ENCODE peak calls at places on chromosomes 2 and 18, in nine cellular contexts. One of them, this sample, is unnamed.

GRCh38 chr2:120929829-120930228 is 194.2 kb downstream of the GLI2 start:
- DNase-seq in CD8-positive, alpha-beta T cell: no peak
- DNase-seq in uterus: no peak
- DNase-seq in Panc1: no peak
- DNase-seq in colonic mucosa: no peak
- DNase-seq in astrocyte: peak
- DNase-seq in left ventricle myocardium inferior: no peak
- DNase-seq in psoas muscle: no peak
- DNase-seq in heart right ventricle: no peak
- DNase-seq in this sample: no peak

GRCh38 chr2:172704072-172704936 is 31.3 kb upstream of the RAPGEF4 start:
- DNase-seq in CD8-positive, alpha-beta T cell: no peak
- DNase-seq in uterus: no peak
- DNase-seq in Panc1: no peak
- DNase-seq in colonic mucosa: no peak
- DNase-seq in astrocyte: no peak
- DNase-seq in left ventricle myocardium inferior: no peak
- DNase-seq in psoas muscle: no peak
- DNase-seq in heart right ventricle: no peak
- DNase-seq in this sample: peak

GRCh38 chr2:40914648-40915047 is 462.8 kb upstream of the SLC8A1 start:
- DNase-seq in CD8-positive, alpha-beta T cell: no peak
- DNase-seq in uterus: no peak
- DNase-seq in Panc1: no peak
- DNase-seq in colonic mucosa: no peak
- DNase-seq in astrocyte: no peak
- DNase-seq in left ventricle myocardium inferior: no peak
- DNase-seq in psoas muscle: no peak
- DNase-seq in heart right ventricle: peak
- DNase-seq in this sample: no peak

GRCh38 chr2:68827681-68828080 is 43.5 kb downstream of the BMP10 start:
- DNase-seq in CD8-positive, alpha-beta T cell: no peak
- DNase-seq in uterus: no peak
- DNase-seq in Panc1: no peak
- DNase-seq in colonic mucosa: no peak
- DNase-seq in astrocyte: peak
- DNase-seq in left ventricle myocardium inferior: no peak
- DNase-seq in psoas muscle: no peak
- DNase-seq in heart right ventricle: no peak
- DNase-seq in this sample: no peak

GRCh38 chr2:127515383-127515915 is 10.8 kb downstream of the IWS1 start:
- DNase-seq in CD8-positive, alpha-beta T cell: no peak
- DNase-seq in uterus: no peak
- DNase-seq in Panc1: no peak
- DNase-seq in colonic mucosa: no peak
- DNase-seq in astrocyte: peak
- DNase-seq in left ventricle myocardium inferior: no peak
- DNase-seq in psoas muscle: no peak
- DNase-seq in heart right ventricle: no peak
- DNase-seq in this sample: no peak

GRCh38 chr2:45289018-45289417 is 279.8 kb upstream of the SIX2 start:
- DNase-seq in CD8-positive, alpha-beta T cell: no peak
- DNase-seq in uterus: no peak
- DNase-seq in Panc1: no peak
- DNase-seq in colonic mucosa: no peak
- DNase-seq in astrocyte: no peak
- DNase-seq in left ventricle myocardium inferior: no peak
- DNase-seq in psoas muscle: no peak
- DNase-seq in heart right ventricle: no peak
- DNase-seq in this sample: no peak

GRCh38 chr2:20609349-20609994 is 41.4 kb downstream of the HS1BP3 start:
- DNase-seq in CD8-positive, alpha-beta T cell: no peak
- DNase-seq in uterus: peak
- DNase-seq in Panc1: no peak
- DNase-seq in colonic mucosa: no peak
- DNase-seq in astrocyte: peak
- DNase-seq in left ventricle myocardium inferior: peak
- DNase-seq in psoas muscle: no peak
- DNase-seq in heart right ventricle: peak
- DNase-seq in this sample: no peak

GRCh38 chr2:158004131-158004530 is 97.5 kb upstream of the UPP2 start:
- DNase-seq in CD8-positive, alpha-beta T cell: no peak
- DNase-seq in uterus: no peak
- DNase-seq in Panc1: no peak
- DNase-seq in colonic mucosa: no peak
- DNase-seq in astrocyte: peak
- DNase-seq in left ventricle myocardium inferior: no peak
- DNase-seq in psoas muscle: no peak
- DNase-seq in heart right ventricle: no peak
- DNase-seq in this sample: peak

GRCh38 chr2:191417746-191418145 is 172.5 kb downstream of the MYO1B start:
- DNase-seq in CD8-positive, alpha-beta T cell: no peak
- DNase-seq in uterus: no peak
- DNase-seq in Panc1: no peak
- DNase-seq in colonic mucosa: peak
- DNase-seq in astrocyte: no peak
- DNase-seq in left ventricle myocardium inferior: no peak
- DNase-seq in psoas muscle: no peak
- DNase-seq in heart right ventricle: no peak
- DNase-seq in this sample: no peak

GRCh38 chr2:160205511-160205910 is 5.4 kb upstream of the ITGB6 start:
- DNase-seq in CD8-positive, alpha-beta T cell: no peak
- DNase-seq in uterus: no peak
- DNase-seq in Panc1: peak
- DNase-seq in colonic mucosa: peak
- DNase-seq in astrocyte: peak
- DNase-seq in left ventricle myocardium inferior: no peak
- DNase-seq in psoas muscle: peak
- DNase-seq in heart right ventricle: no peak
- DNase-seq in this sample: peak

GRCh38 chr18:26464128-26465011 is 84.0 kb downstream of the KCTD1 start:
- DNase-seq in CD8-positive, alpha-beta T cell: no peak
- DNase-seq in uterus: no peak
- DNase-seq in Panc1: no peak
- DNase-seq in colonic mucosa: no peak
- DNase-seq in astrocyte: no peak
- DNase-seq in left ventricle myocardium inferior: no peak
- DNase-seq in psoas muscle: no peak
- DNase-seq in heart right ventricle: no peak
- DNase-seq in this sample: no peak

GRCh38 chr2:25894135-25894830 is 16.0 kb upstream of the ASXL2 start:
- DNase-seq in CD8-positive, alpha-beta T cell: no peak
- DNase-seq in uterus: no peak
- DNase-seq in Panc1: no peak
- DNase-seq in colonic mucosa: peak
- DNase-seq in astrocyte: peak
- DNase-seq in left ventricle myocardium inferior: peak
- DNase-seq in psoas muscle: no peak
- DNase-seq in heart right ventricle: peak
- DNase-seq in this sample: no peak

GRCh38 chr2:241702405-241703127 is 727 bp downstream of the ING5 start:
- DNase-seq in CD8-positive, alpha-beta T cell: peak
- DNase-seq in uterus: no peak
- DNase-seq in Panc1: no peak
- DNase-seq in colonic mucosa: peak
- DNase-seq in astrocyte: peak
- DNase-seq in left ventricle myocardium inferior: peak
- DNase-seq in psoas muscle: peak
- DNase-seq in heart right ventricle: peak
- DNase-seq in this sample: peak

GRCh38 chr2:183035954-183036669 is 2.1 kb downstream of the NCKAP1 start:
- DNase-seq in CD8-positive, alpha-beta T cell: no peak
- DNase-seq in uterus: no peak
- DNase-seq in Panc1: no peak
- DNase-seq in colonic mucosa: no peak
- DNase-seq in astrocyte: no peak
- DNase-seq in left ventricle myocardium inferior: no peak
- DNase-seq in psoas muscle: no peak
- DNase-seq in heart right ventricle: no peak
- DNase-seq in this sample: no peak

GRCh38 chr2:218026244-218026643 is 23.4 kb upstream of the TNS1 start:
- DNase-seq in CD8-positive, alpha-beta T cell: no peak
- DNase-seq in uterus: no peak
- DNase-seq in Panc1: no peak
- DNase-seq in colonic mucosa: no peak
- DNase-seq in astrocyte: no peak
- DNase-seq in left ventricle myocardium inferior: no peak
- DNase-seq in psoas muscle: no peak
- DNase-seq in heart right ventricle: no peak
- DNase-seq in this sample: no peak

DNA sequence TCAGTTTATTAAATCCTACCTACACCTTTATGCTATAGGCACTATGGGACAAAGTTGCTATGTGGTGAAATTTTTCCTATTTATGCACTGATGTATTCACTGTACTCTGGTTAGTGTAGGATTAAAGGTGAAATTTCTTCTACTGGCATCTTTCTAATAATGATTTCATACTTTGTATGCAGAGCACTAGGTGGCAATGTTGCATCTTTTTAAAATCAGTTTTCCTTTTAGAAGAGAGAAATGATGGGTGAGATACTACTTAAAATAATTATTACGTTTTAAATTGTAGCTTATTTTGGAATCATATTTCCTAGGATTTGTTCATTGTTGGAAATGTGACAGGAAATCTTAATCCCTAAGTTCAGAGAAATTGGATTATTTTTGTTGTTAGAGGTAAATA is 150.9 kb downstream of the CD8B2 start:
- DNase-seq in CD8-positive, alpha-beta T cell: no peak
- DNase-seq in uterus: no peak
- DNase-seq in Panc1: no peak
- DNase-seq in colonic mucosa: no peak
- DNase-seq in astrocyte: no peak
- DNase-seq in left ventricle myocardium inferior: no peak
- DNase-seq in psoas muscle: no peak
- DNase-seq in heart right ventricle: no peak
- DNase-seq in this sample: peak
- TF ChIP-seq CTCF in CD8-positive, alpha-beta T cell: no peak
- TF ChIP-seq CTCF in uterus: peak
- TF ChIP-seq CTCF in Panc1: peak
- TF ChIP-seq CTCF in colonic mucosa: peak
- TF ChIP-seq CTCF in astrocyte: peak
- TF ChIP-seq CTCF in left ventricle myocardium inferior: peak
- TF ChIP-seq CTCF in psoas muscle: peak
- TF ChIP-seq CTCF in heart right ventricle: peak
- TF ChIP-seq CTCF in this sample: peak

DNA sequence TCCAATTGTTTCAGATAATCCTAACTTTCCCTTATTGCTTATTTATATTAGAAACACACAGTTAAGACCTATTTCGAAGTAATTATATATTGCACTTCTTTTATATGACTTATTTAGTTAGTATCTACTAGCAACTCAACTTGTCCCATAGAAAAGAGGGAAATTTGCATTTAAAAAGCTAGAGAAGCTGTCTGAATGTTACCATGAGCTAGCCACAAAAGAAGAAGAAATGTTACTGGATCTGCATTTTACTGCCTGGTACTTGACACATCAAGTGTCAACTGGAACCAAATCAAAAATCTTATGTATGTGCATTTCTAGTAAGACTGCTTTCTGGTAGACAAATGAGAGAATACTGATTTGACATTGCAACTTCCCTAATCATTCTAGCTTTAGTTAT is 424.6 kb upstream of the VRK2 start:
- DNase-seq in CD8-positive, alpha-beta T cell: no peak
- DNase-seq in uterus: no peak
- DNase-seq in Panc1: no peak
- DNase-seq in colonic mucosa: no peak
- DNase-seq in astrocyte: no peak
- DNase-seq in left ventricle myocardium inferior: no peak
- DNase-seq in psoas muscle: no peak
- DNase-seq in heart right ventricle: no peak
- DNase-seq in this sample: no peak
- H3K27ac ChIP-seq in CD8-positive, alpha-beta T cell: no peak
- H3K27ac ChIP-seq in uterus: no peak
- H3K27ac ChIP-seq in Panc1: no peak
- H3K27ac ChIP-seq in colonic mucosa: no peak
- H3K27ac ChIP-seq in astrocyte: no peak
- H3K27ac ChIP-seq in left ventricle myocardium inferior: no peak
- H3K27ac ChIP-seq in psoas muscle: no peak
- H3K27ac ChIP-seq in heart right ventricle: no peak
- H3K27ac ChIP-seq in this sample: no peak

GRCh38 chr2:50674876-50675275 is 357.1 kb downstream of the NRXN1 start:
- DNase-seq in CD8-positive, alpha-beta T cell: no peak
- DNase-seq in uterus: no peak
- DNase-seq in Panc1: no peak
- DNase-seq in colonic mucosa: no peak
- DNase-seq in astrocyte: no peak
- DNase-seq in left ventricle myocardium inferior: no peak
- DNase-seq in psoas muscle: no peak
- DNase-seq in heart right ventricle: no peak
- DNase-seq in this sample: no peak
- TF ChIP-seq CTCF in CD8-positive, alpha-beta T cell: no peak
- TF ChIP-seq CTCF in uterus: no peak
- TF ChIP-seq CTCF in Panc1: peak
- TF ChIP-seq CTCF in colonic mucosa: no peak
- TF ChIP-seq CTCF in astrocyte: no peak
- TF ChIP-seq CTCF in left ventricle myocardium inferior: no peak
- TF ChIP-seq CTCF in psoas muscle: no peak
- TF ChIP-seq CTCF in heart right ventricle: no peak
- TF ChIP-seq CTCF in this sample: no peak

GRCh38 chr18:3458952-3459853 is 9.2 kb downstream of the TGIF1 start:
- DNase-seq in CD8-positive, alpha-beta T cell: no peak
- DNase-seq in uterus: no peak
- DNase-seq in Panc1: no peak
- DNase-seq in colonic mucosa: no peak
- DNase-seq in astrocyte: peak
- DNase-seq in left ventricle myocardium inferior: no peak
- DNase-seq in psoas muscle: no peak
- DNase-seq in heart right ventricle: no peak
- DNase-seq in this sample: peak

GRCh38 chr18:3455938-3456685 is 6.1 kb downstream of the TGIF1 start:
- DNase-seq in CD8-positive, alpha-beta T cell: no peak
- DNase-seq in uterus: no peak
- DNase-seq in Panc1: no peak
- DNase-seq in colonic mucosa: peak
- DNase-seq in astrocyte: peak
- DNase-seq in left ventricle myocardium inferior: no peak
- DNase-seq in psoas muscle: no peak
- DNase-seq in heart right ventricle: no peak
- DNase-seq in this sample: no peak

GRCh38 chr18:3457261-3457724 is 7.3 kb downstream of the TGIF1 start:
- DNase-seq in CD8-positive, alpha-beta T cell: no peak
- DNase-seq in uterus: no peak
- DNase-seq in Panc1: no peak
- DNase-seq in colonic mucosa: peak
- DNase-seq in astrocyte: no peak
- DNase-seq in left ventricle myocardium inferior: no peak
- DNase-seq in psoas muscle: no peak
- DNase-seq in heart right ventricle: no peak
- DNase-seq in this sample: no peak

GRCh38 chr18:3456686-3457069 is 6.7 kb downstream of the TGIF1 start:
- DNase-seq in CD8-positive, alpha-beta T cell: no peak
- DNase-seq in uterus: no peak
- DNase-seq in Panc1: no peak
- DNase-seq in colonic mucosa: peak
- DNase-seq in astrocyte: no peak
- DNase-seq in left ventricle myocardium inferior: no peak
- DNase-seq in psoas muscle: no peak
- DNase-seq in heart right ventricle: no peak
- DNase-seq in this sample: no peak

DNA sequence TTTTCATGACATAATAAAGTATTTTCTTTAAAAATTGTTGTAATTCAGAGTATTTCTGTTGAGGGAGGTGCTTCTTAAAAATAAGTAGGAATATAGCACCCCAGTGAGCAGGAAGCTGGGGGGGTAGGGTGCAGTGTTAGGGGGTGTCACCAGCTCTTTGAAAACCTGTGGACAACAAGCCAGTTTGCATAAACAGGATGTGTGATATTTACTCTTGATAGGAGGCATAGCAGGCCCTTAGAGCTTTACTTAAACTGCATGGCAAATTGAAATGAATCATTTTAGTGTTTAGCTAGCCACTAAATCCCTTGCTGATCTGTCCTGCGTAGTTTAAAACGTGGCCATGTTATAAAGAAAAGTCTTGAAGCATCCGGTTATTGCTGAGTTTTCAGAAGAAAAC is 8.4 kb downstream of the TGIF1 start:
- DNase-seq in CD8-positive, alpha-beta T cell: no peak
- DNase-seq in uterus: no peak
- DNase-seq in Panc1: no peak
- DNase-seq in colonic mucosa: no peak
- DNase-seq in astrocyte: no peak
- DNase-seq in left ventricle myocardium inferior: no peak
- DNase-seq in psoas muscle: no peak
- DNase-seq in heart right ventricle: no peak
- DNase-seq in this sample: no peak
- H3K27ac ChIP-seq in CD8-positive, alpha-beta T cell: peak
- H3K27ac ChIP-seq in uterus: no peak
- H3K27ac ChIP-seq in Panc1: peak
- H3K27ac ChIP-seq in colonic mucosa: peak
- H3K27ac ChIP-seq in astrocyte: peak
- H3K27ac ChIP-seq in left ventricle myocardium inferior: no peak
- H3K27ac ChIP-seq in psoas muscle: no peak
- H3K27ac ChIP-seq in heart right ventricle: no peak
- H3K27ac ChIP-seq in this sample: no peak

This sample was measured in RWPE1.